ENCODE peak calls at places on chromosome 3, in ten cellular contexts. One of them, this sample, is unnamed.

GRCh38 chr3:113111308-113111707 is 100.0 kb upstream of the BOC start:
- DNase-seq in nephron progenitor cell: no peak
- DNase-seq in osteocyte: no peak
- DNase-seq in DND-41: peak
- DNase-seq in AG04450: no peak
- DNase-seq in glutamatergic neuron: no peak
- DNase-seq in WTC11: no peak
- DNase-seq in heart left ventricle: no peak
- DNase-seq in esophagus squamous epithelium: no peak
- DNase-seq in cardiac fibroblast: no peak
- DNase-seq in this sample: no peak

GRCh38 chr3:124888482-124889441 is 1.6 kb upstream of the ITGB5 start:
- DNase-seq in nephron progenitor cell: no peak
- DNase-seq in osteocyte: no peak
- DNase-seq in DND-41: no peak
- DNase-seq in AG04450: no peak
- DNase-seq in glutamatergic neuron: no peak
- DNase-seq in WTC11: no peak
- DNase-seq in heart left ventricle: no peak
- DNase-seq in esophagus squamous epithelium: no peak
- DNase-seq in cardiac fibroblast: no peak
- DNase-seq in this sample: no peak

GRCh38 chr3:79041621-79042020 is 726.2 kb downstream of the ROBO1 start:
- DNase-seq in nephron progenitor cell: no peak
- DNase-seq in osteocyte: no peak
- DNase-seq in DND-41: no peak
- DNase-seq in AG04450: no peak
- DNase-seq in glutamatergic neuron: no peak
- DNase-seq in WTC11: no peak
- DNase-seq in heart left ventricle: no peak
- DNase-seq in esophagus squamous epithelium: no peak
- DNase-seq in cardiac fibroblast: peak
- DNase-seq in this sample: no peak

GRCh38 chr3:57298041-57298440 is 5.6 kb upstream of the ASB14 start:
- DNase-seq in nephron progenitor cell: no peak
- DNase-seq in osteocyte: no peak
- DNase-seq in DND-41: no peak
- DNase-seq in AG04450: no peak
- DNase-seq in glutamatergic neuron: no peak
- DNase-seq in WTC11: no peak
- DNase-seq in heart left ventricle: no peak
- DNase-seq in esophagus squamous epithelium: no peak
- DNase-seq in cardiac fibroblast: peak
- DNase-seq in this sample: no peak

GRCh38 chr3:29533992-29534391 is 253.1 kb downstream of the RBMS3 start:
- DNase-seq in nephron progenitor cell: no peak
- DNase-seq in osteocyte: no peak
- DNase-seq in DND-41: no peak
- DNase-seq in AG04450: no peak
- DNase-seq in glutamatergic neuron: no peak
- DNase-seq in WTC11: no peak
- DNase-seq in heart left ventricle: no peak
- DNase-seq in esophagus squamous epithelium: no peak
- DNase-seq in cardiac fibroblast: no peak
- DNase-seq in this sample: no peak

GRCh38 chr3:111152506-111152905 is 80.9 kb downstream of the NECTIN3 start:
- DNase-seq in nephron progenitor cell: no peak
- DNase-seq in osteocyte: no peak
- DNase-seq in DND-41: no peak
- DNase-seq in AG04450: peak
- DNase-seq in glutamatergic neuron: no peak
- DNase-seq in WTC11: no peak
- DNase-seq in heart left ventricle: no peak
- DNase-seq in esophagus squamous epithelium: no peak
- DNase-seq in cardiac fibroblast: peak
- DNase-seq in this sample: no peak

GRCh38 chr3:197802505-197803459 is 11.7 kb downstream of the LRCH3 start:
- DNase-seq in nephron progenitor cell: no peak
- DNase-seq in osteocyte: no peak
- DNase-seq in DND-41: no peak
- DNase-seq in AG04450: no peak
- DNase-seq in glutamatergic neuron: no peak
- DNase-seq in WTC11: no peak
- DNase-seq in heart left ventricle: no peak
- DNase-seq in esophagus squamous epithelium: no peak
- DNase-seq in cardiac fibroblast: no peak
- DNase-seq in this sample: no peak

GRCh38 chr3:130692455-130692854 is 54.2 kb downstream of the PIK3R4 start:
- DNase-seq in nephron progenitor cell: no peak
- DNase-seq in osteocyte: no peak
- DNase-seq in DND-41: no peak
- DNase-seq in AG04450: no peak
- DNase-seq in glutamatergic neuron: no peak
- DNase-seq in WTC11: no peak
- DNase-seq in heart left ventricle: no peak
- DNase-seq in esophagus squamous epithelium: no peak
- DNase-seq in cardiac fibroblast: peak
- DNase-seq in this sample: no peak

GRCh38 chr3:9311265-9311664 is 51.6 kb upstream of the THUMPD3 start:
- DNase-seq in nephron progenitor cell: no peak
- DNase-seq in osteocyte: no peak
- DNase-seq in DND-41: no peak
- DNase-seq in AG04450: no peak
- DNase-seq in glutamatergic neuron: no peak
- DNase-seq in WTC11: no peak
- DNase-seq in heart left ventricle: no peak
- DNase-seq in esophagus squamous epithelium: no peak
- DNase-seq in cardiac fibroblast: no peak
- DNase-seq in this sample: no peak

GRCh38 chr3:110314512-110315114 is 757.0 kb upstream of the NECTIN3 start:
- DNase-seq in nephron progenitor cell: peak
- DNase-seq in osteocyte: no peak
- DNase-seq in DND-41: peak
- DNase-seq in AG04450: no peak
- DNase-seq in glutamatergic neuron: peak
- DNase-seq in WTC11: peak
- DNase-seq in heart left ventricle: no peak
- DNase-seq in esophagus squamous epithelium: no peak
- DNase-seq in cardiac fibroblast: peak
- DNase-seq in this sample: peak

GRCh38 chr3:184559336-184559735 is 2.2 kb upstream of the EPHB3 start:
- DNase-seq in nephron progenitor cell: no peak
- DNase-seq in osteocyte: no peak
- DNase-seq in DND-41: no peak
- DNase-seq in AG04450: no peak
- DNase-seq in glutamatergic neuron: peak
- DNase-seq in WTC11: no peak
- DNase-seq in heart left ventricle: peak
- DNase-seq in esophagus squamous epithelium: no peak
- DNase-seq in cardiac fibroblast: no peak
- DNase-seq in this sample: no peak

GRCh38 chr3:25960776-25961175 is 170.9 kb downstream of the OXSM start:
- DNase-seq in nephron progenitor cell: no peak
- DNase-seq in osteocyte: no peak
- DNase-seq in DND-41: no peak
- DNase-seq in AG04450: no peak
- DNase-seq in glutamatergic neuron: no peak
- DNase-seq in WTC11: no peak
- DNase-seq in heart left ventricle: no peak
- DNase-seq in esophagus squamous epithelium: no peak
- DNase-seq in cardiac fibroblast: no peak
- DNase-seq in this sample: no peak

GRCh38 chr3:59386165-59386564 is 336.3 kb upstream of the CFAP20DC start:
- DNase-seq in nephron progenitor cell: no peak
- DNase-seq in osteocyte: no peak
- DNase-seq in DND-41: no peak
- DNase-seq in AG04450: no peak
- DNase-seq in glutamatergic neuron: no peak
- DNase-seq in WTC11: no peak
- DNase-seq in heart left ventricle: no peak
- DNase-seq in esophagus squamous epithelium: no peak
- DNase-seq in cardiac fibroblast: no peak
- DNase-seq in this sample: no peak

GRCh38 chr3:105366302-105367062 is at the start of gene ALCAM:
- DNase-seq in nephron progenitor cell: peak
- DNase-seq in osteocyte: peak
- DNase-seq in DND-41: peak
- DNase-seq in AG04450: peak
- DNase-seq in glutamatergic neuron: peak
- DNase-seq in WTC11: peak
- DNase-seq in heart left ventricle: peak
- DNase-seq in esophagus squamous epithelium: peak
- DNase-seq in cardiac fibroblast: peak
- DNase-seq in this sample: peak
- TF ChIP-seq CTCF in nephron progenitor cell: no peak
- TF ChIP-seq CTCF in osteocyte: peak
- TF ChIP-seq CTCF in DND-41: peak
- TF ChIP-seq CTCF in AG04450: peak
- TF ChIP-seq CTCF in glutamatergic neuron: no peak
- TF ChIP-seq CTCF in WTC11: no peak
- TF ChIP-seq CTCF in heart left ventricle: peak
- TF ChIP-seq CTCF in esophagus squamous epithelium: peak
- TF ChIP-seq CTCF in cardiac fibroblast: peak
- TF ChIP-seq CTCF in this sample: no peak

GRCh38 chr3:52171577-52172261 is 17.5 kb upstream of the POC1A start:
- DNase-seq in nephron progenitor cell: no peak
- DNase-seq in osteocyte: no peak
- DNase-seq in DND-41: no peak
- DNase-seq in AG04450: no peak
- DNase-seq in glutamatergic neuron: no peak
- DNase-seq in WTC11: no peak
- DNase-seq in heart left ventricle: no peak
- DNase-seq in esophagus squamous epithelium: no peak
- DNase-seq in cardiac fibroblast: peak
- DNase-seq in this sample: no peak
- TF ChIP-seq CTCF in nephron progenitor cell: no peak
- TF ChIP-seq CTCF in osteocyte: no peak
- TF ChIP-seq CTCF in DND-41: no peak
- TF ChIP-seq CTCF in AG04450: peak
- TF ChIP-seq CTCF in glutamatergic neuron: no peak
- TF ChIP-seq CTCF in WTC11: no peak
- TF ChIP-seq CTCF in heart left ventricle: no peak
- TF ChIP-seq CTCF in esophagus squamous epithelium: no peak
- TF ChIP-seq CTCF in cardiac fibroblast: peak
- TF ChIP-seq CTCF in this sample: no peak

DNA sequence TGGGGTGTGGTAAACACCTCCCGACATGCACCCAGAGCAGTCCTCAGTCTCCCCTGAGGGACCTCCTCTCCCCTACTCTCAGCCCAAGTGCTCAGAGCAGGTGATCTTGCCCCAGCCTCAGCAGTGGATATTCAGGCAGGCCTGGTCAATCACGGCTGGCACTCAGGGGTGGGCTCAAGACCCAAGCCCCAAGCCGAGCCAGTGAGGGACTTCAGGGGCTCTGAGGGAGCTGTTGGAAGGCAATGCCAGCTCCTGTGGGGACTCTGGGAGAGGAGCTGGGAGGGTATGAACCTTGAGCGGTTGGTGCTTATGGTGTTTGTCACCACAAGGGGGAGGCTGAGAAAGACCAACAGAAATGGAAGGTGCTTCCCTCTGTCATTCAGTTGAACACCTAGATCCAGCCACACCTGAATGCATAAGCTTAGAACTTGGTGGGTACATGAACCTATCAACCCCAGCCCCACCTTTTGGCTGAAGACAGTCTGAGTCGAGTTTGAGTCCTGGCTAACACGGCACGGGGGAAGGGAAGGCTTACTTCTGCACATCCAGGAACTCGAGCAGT is 19.4 kb downstream of the ALS2CL start:
- DNase-seq in nephron progenitor cell: no peak
- DNase-seq in osteocyte: no peak
- DNase-seq in DND-41: no peak
- DNase-seq in AG04450: no peak
- DNase-seq in glutamatergic neuron: no peak
- DNase-seq in WTC11: peak
- DNase-seq in heart left ventricle: peak
- DNase-seq in esophagus squamous epithelium: no peak
- DNase-seq in cardiac fibroblast: no peak
- DNase-seq in this sample: no peak
- TF ChIP-seq CTCF in nephron progenitor cell: peak
- TF ChIP-seq CTCF in osteocyte: no peak
- TF ChIP-seq CTCF in DND-41: peak
- TF ChIP-seq CTCF in AG04450: peak
- TF ChIP-seq CTCF in glutamatergic neuron: peak
- TF ChIP-seq CTCF in WTC11: no peak
- TF ChIP-seq CTCF in heart left ventricle: no peak
- TF ChIP-seq CTCF in esophagus squamous epithelium: no peak
- TF ChIP-seq CTCF in cardiac fibroblast: peak
- TF ChIP-seq CTCF in this sample: peak

DNA sequence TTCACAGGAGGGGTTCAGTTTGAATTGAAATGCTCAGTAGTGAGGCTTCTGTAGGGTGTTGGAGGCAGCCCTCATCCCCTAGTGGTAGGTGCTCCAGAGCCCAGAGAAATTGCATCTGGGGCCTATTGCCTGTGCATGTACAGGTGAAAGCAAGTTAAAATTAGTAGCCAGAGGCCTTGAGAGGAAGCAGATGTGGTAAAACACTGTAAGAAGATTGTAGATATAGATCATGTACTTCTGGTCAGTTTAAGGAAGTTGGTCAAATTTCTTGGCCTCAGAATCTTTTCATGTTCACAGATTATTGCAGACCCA is 34.6 kb downstream of the IGSF10 start:
- DNase-seq in nephron progenitor cell: no peak
- DNase-seq in osteocyte: no peak
- DNase-seq in DND-41: no peak
- DNase-seq in AG04450: no peak
- DNase-seq in glutamatergic neuron: no peak
- DNase-seq in WTC11: no peak
- DNase-seq in heart left ventricle: no peak
- DNase-seq in esophagus squamous epithelium: no peak
- DNase-seq in cardiac fibroblast: no peak
- DNase-seq in this sample: no peak
- TF ChIP-seq CTCF in nephron progenitor cell: no peak
- TF ChIP-seq CTCF in osteocyte: no peak
- TF ChIP-seq CTCF in DND-41: peak
- TF ChIP-seq CTCF in AG04450: no peak
- TF ChIP-seq CTCF in glutamatergic neuron: peak
- TF ChIP-seq CTCF in WTC11: no peak
- TF ChIP-seq CTCF in heart left ventricle: no peak
- TF ChIP-seq CTCF in esophagus squamous epithelium: no peak
- TF ChIP-seq CTCF in cardiac fibroblast: no peak
- TF ChIP-seq CTCF in this sample: no peak

GRCh38 chr3:108500728-108501127 is 9.7 kb downstream of the MYH15 start:
- DNase-seq in nephron progenitor cell: no peak
- DNase-seq in osteocyte: no peak
- DNase-seq in DND-41: no peak
- DNase-seq in AG04450: no peak
- DNase-seq in glutamatergic neuron: no peak
- DNase-seq in WTC11: no peak
- DNase-seq in heart left ventricle: no peak
- DNase-seq in esophagus squamous epithelium: no peak
- DNase-seq in cardiac fibroblast: peak
- DNase-seq in this sample: no peak
- TF ChIP-seq CTCF in nephron progenitor cell: no peak
- TF ChIP-seq CTCF in osteocyte: no peak
- TF ChIP-seq CTCF in DND-41: no peak
- TF ChIP-seq CTCF in AG04450: no peak
- TF ChIP-seq CTCF in glutamatergic neuron: no peak
- TF ChIP-seq CTCF in WTC11: no peak
- TF ChIP-seq CTCF in heart left ventricle: no peak
- TF ChIP-seq CTCF in esophagus squamous epithelium: no peak
- TF ChIP-seq CTCF in cardiac fibroblast: no peak
- TF ChIP-seq CTCF in this sample: no peak

GRCh38 chr3:84958495-84959469 is at the start of gene CADM2:
- DNase-seq in nephron progenitor cell: peak
- DNase-seq in osteocyte: peak
- DNase-seq in DND-41: no peak
- DNase-seq in AG04450: no peak
- DNase-seq in glutamatergic neuron: peak
- DNase-seq in WTC11: peak
- DNase-seq in heart left ventricle: peak
- DNase-seq in esophagus squamous epithelium: peak
- DNase-seq in cardiac fibroblast: peak
- DNase-seq in this sample: peak
- TF ChIP-seq CTCF in nephron progenitor cell: no peak
- TF ChIP-seq CTCF in osteocyte: peak
- TF ChIP-seq CTCF in DND-41: no peak
- TF ChIP-seq CTCF in AG04450: no peak
- TF ChIP-seq CTCF in glutamatergic neuron: peak
- TF ChIP-seq CTCF in WTC11: peak
- TF ChIP-seq CTCF in heart left ventricle: no peak
- TF ChIP-seq CTCF in esophagus squamous epithelium: peak
- TF ChIP-seq CTCF in cardiac fibroblast: peak
- TF ChIP-seq CTCF in this sample: peak

This sample was measured in endothelial cell.